ENCODE peak calls at places on chromosomes 16 and 17, in ten cellular contexts. J is central memory CD8-positive, alpha-beta T cell; A is HL-60; R is ELR; T is sciatic nerve; W is myocyte; Y is AG08395; D is mammary epithelial cell; K is thoracic aorta; P is astrocyte of the spinal cord. H is an unnamed sample.

GRCh38 chr16:57166951-57167350 is 18.9 kb downstream of the PSME3IP1 start:
- DNase-seq in J (no peak), A (peak; percentile 60), R (no peak), T (no peak), W (no peak), Y (no peak), D (peak; percentile 17), K (no peak), P (peak; percentile 54), H (no peak)

GRCh38 chr17:35912339-35912912 is 18.1 kb downstream of the RDM1 start:
- DNase-seq in J (no peak), A (no peak), R (no peak), T (no peak), W (no peak), Y (no peak), D (no peak), K (no peak), P (no peak), H (no peak)

GRCh38 chr17:37713028-37713431 is 31.8 kb downstream of the HNF1B start:
- DNase-seq in J (no peak), A (no peak), R (no peak), T (no peak), W (no peak), Y (no peak), D (no peak), K (no peak), P (no peak), H (no peak)

GRCh38 chr16:84294196-84295142 is at the start of gene WFDC1:
- DNase-seq in J (no peak), A (no peak), R (peak; percentile 27), T (no peak), W (peak; percentile 25), Y (peak; percentile 59), D (no peak), K (no peak), P (no peak), H (no peak)

GRCh38 chr16:72426416-72426815 is 254.5 kb upstream of the PMFBP1 start:
- DNase-seq in J (no peak), A (no peak), R (no peak), T (no peak), W (no peak), Y (no peak), D (no peak), K (no peak), P (no peak), H (no peak)

GRCh38 chr16:252366-253337 is 18.0 kb downstream of the FAM234A start:
- DNase-seq in J (no peak), A (peak; percentile 43), R (no peak), T (no peak), W (no peak), Y (no peak), D (no peak), K (no peak), P (no peak), H (no peak)

GRCh38 chr16:22191966-22192260 is 14.2 kb upstream of the EEF2K start:
- DNase-seq in J (no peak), A (no peak), R (peak; percentile 42), T (no peak), W (no peak), Y (no peak), D (peak; percentile 32), K (no peak), P (no peak), H (peak; percentile 42)

GRCh38 chr17:41334899-41335298 is 15.7 kb downstream of the KRT33A start:
- DNase-seq in J (no peak), A (no peak), R (no peak), T (no peak), W (no peak), Y (no peak), D (no peak), K (no peak), P (no peak), H (no peak)

GRCh38 chr17:80361495-80362220 is 53.3 kb upstream of the ENDOV start:
- DNase-seq in J (no peak), A (no peak), R (peak; percentile 40), T (no peak), W (no peak), Y (peak; percentile 19), D (no peak), K (no peak), P (no peak), H (no peak)

GRCh38 chr16:46844771-46845170 is 13.8 kb upstream of the C16orf87 start:
- DNase-seq in J (no peak), A (no peak), R (no peak), T (no peak), W (peak; percentile 64), Y (no peak), D (no peak), K (no peak), P (no peak), H (no peak)

GRCh38 chr16:28494141-28494851 is at the start of gene APOBR:
- DNase-seq in J (peak; percentile 62), A (peak; percentile 98), R (peak; percentile 37), T (no peak), W (no peak), Y (no peak), D (no peak), K (no peak), P (no peak), H (peak; percentile 61)

GRCh38 chr17:28426081-28426519 is 20.1 kb upstream of the SLC46A1 start:
- DNase-seq in J (no peak), A (no peak), R (peak; percentile 45), T (no peak), W (no peak), Y (peak; percentile 15), D (no peak), K (no peak), P (no peak), H (no peak)

GRCh38 chr17:80080081-80080480 is 21.3 kb upstream of the GAA start:
- DNase-seq in J (no peak), A (no peak), R (no peak), T (no peak), W (peak; percentile 6), Y (no peak), D (no peak), K (no peak), P (no peak), H (no peak)

GRCh38 chr17:57243171-57243622 is 13.1 kb upstream of the MSI2 start:
- DNase-seq in J (peak; percentile 76), A (peak; percentile 66), R (peak; percentile 80), T (peak; percentile 77), W (peak; percentile 76), Y (peak; percentile 82), D (peak; percentile 45), K (no peak), P (peak; percentile 54), H (peak; percentile 79)